ENCODE peak calls at places on chromosome 20, in seven cellular contexts. B is WTC11, F is A549, X is adrenal gland, L is lower lobe of right lung, Z is choroid plexus epithelial cell, W is IMR-90. E is an unnamed sample.

GRCh38 chr20:45781391-45781931 is 10.2 kb downstream of the WFDC3 start:
- DNase-seq in L (no peak), X (no peak), W (peak), Z (peak), B (no peak), F (peak), E (no peak)

GRCh38 chr20:45044084-45044573 is 56.8 kb downstream of the KCNS1 start:
- DNase-seq in B (no peak), Z (peak), L (no peak), F (peak), W (peak), X (peak), E (no peak)

GRCh38 chr20:40650707-40651106 is 38.3 kb downstream of the MAFB start:
- DNase-seq in B (no peak), Z (peak), W (no peak), X (no peak), F (no peak), L (no peak), E (no peak)

GRCh38 chr20:57525328-57526053 is 551 bp upstream of the CTCFL start:
- DNase-seq in B (no peak), Z (no peak), W (no peak), L (no peak), X (no peak), F (no peak), E (no peak)

GRCh38 chr20:11057624-11058023 is 383.8 kb upstream of the JAG1 start:
- DNase-seq in W (peak), F (peak), X (no peak), B (no peak), L (no peak), Z (peak), E (no peak)

GRCh38 chr20:46243707-46244628 is 64.3 kb downstream of the CDH22 start:
- DNase-seq in B (no peak), X (no peak), Z (peak), L (no peak), F (no peak), W (peak), E (no peak)

GRCh38 chr20:25485872-25486271 is 78.4 kb downstream of the GINS1 start:
- DNase-seq in Z (no peak), X (no peak), W (no peak), F (no peak), L (no peak), B (no peak), E (no peak)

GRCh38 chr20:41316602-41317535 is 662 bp downstream of the ZHX3 start:
- DNase-seq in F (peak), Z (peak), L (peak), B (peak), X (peak), W (peak), E (peak)

GRCh38 chr20:52684911-52685310 is 287.2 kb upstream of the TSHZ2 start:
- DNase-seq in L (no peak), X (no peak), Z (no peak), F (no peak), W (no peak), B (no peak), E (no peak)

GRCh38 chr20:62020935-62021701 is 44.6 kb downstream of the TAF4 start:
- DNase-seq in Z (peak), L (no peak), W (peak), B (no peak), F (no peak), X (no peak), E (peak)

GRCh38 chr20:46661659-46662058 is 10.4 kb upstream of the SLC13A3 start:
- DNase-seq in Z (no peak), W (no peak), F (no peak), B (no peak), L (no peak), X (no peak), E (no peak)

GRCh38 chr20:44616604-44616964 is 34.2 kb downstream of the PKIG start:
- DNase-seq in F (no peak), W (no peak), L (no peak), X (no peak), Z (no peak), B (peak), E (no peak)

GRCh38 chr20:43567477-43567876 is 8.7 kb downstream of the SGK2 start:
- DNase-seq in F (no peak), Z (no peak), X (no peak), L (no peak), W (no peak), B (no peak), E (no peak)

GRCh38 chr20:62732356-62732755 is 23.7 kb downstream of the NTSR1 start:
- DNase-seq in B (no peak), L (no peak), W (no peak), X (no peak), Z (no peak), F (no peak), E (no peak)

GRCh38 chr20:24097506-24098245 is 109.1 kb upstream of the GGTLC1 start:
- DNase-seq in L (no peak), F (no peak), W (no peak), X (no peak), Z (no peak), B (no peak), E (no peak)

GRCh38 chr20:47188540-47188939 is 168.0 kb downstream of the ZMYND8 start:
- DNase-seq in W (no peak), X (no peak), B (no peak), Z (no peak), L (no peak), F (no peak), E (no peak)

GRCh38 chr20:62792182-62792939 is 3.9 kb upstream of the MRGBP start:
- DNase-seq in L (no peak), F (no peak), Z (peak), W (peak), X (no peak), B (no peak), E (no peak)

GRCh38 chr20:44080646-44081267 is 106.2 kb downstream of the JPH2 start:
- DNase-seq in L (no peak), B (peak), X (peak), F (peak), Z (peak), W (peak), E (no peak)

GRCh38 chr20:62598761-62599194 is 43.5 kb upstream of the SLCO4A1 start:
- DNase-seq in L (no peak), F (peak), Z (no peak), B (no peak), X (no peak), W (no peak), E (peak)

GRCh38 chr20:22601361-22602141 is 17.2 kb upstream of the FOXA2 start:
- DNase-seq in L (no peak), F (peak), Z (no peak), X (no peak), B (no peak), W (no peak), E (no peak)

GRCh38 chr20:10647471-10647870 is 26.3 kb downstream of the JAG1 start:
- DNase-seq in B (peak), Z (peak), W (no peak), X (no peak), L (no peak), F (no peak), E (no peak)

GRCh38 chr20:41174782-41175181 is 37.4 kb downstream of the PLCG1 start:
- DNase-seq in X (peak), W (peak), L (no peak), F (no peak), B (peak), Z (peak), E (no peak)

GRCh38 chr20:41669708-41670263 is 51.6 kb upstream of the CHD6 start:
- DNase-seq in X (no peak), W (no peak), B (no peak), L (no peak), F (no peak), Z (no peak), E (no peak)

GRCh38 chr20:34390769-34391447 is 27.8 kb downstream of the ITCH start:
- DNase-seq in X (peak), Z (peak), W (peak), F (peak), L (peak), B (no peak), E (peak)

GRCh38 chr20:47777220-47777619 is 8.1 kb downstream of the SULF2 start:
- DNase-seq in Z (no peak), F (no peak), B (no peak), X (no peak), L (no peak), W (no peak), E (no peak)

GRCh38 chr20:40683221-40683893 is 5.7 kb downstream of the MAFB start:
- DNase-seq in Z (peak), L (peak), W (no peak), B (peak), F (no peak), X (peak), E (no peak)

GRCh38 chr20:56359212-56360132 is 698 bp downstream of the FAM210B start:
- DNase-seq in F (peak), Z (peak), B (peak), L (peak), X (peak), W (peak), E (peak)

GRCh38 chr20:45592574-45593189 is 13.6 kb upstream of the WFDC8 start:
- DNase-seq in F (peak), X (no peak), B (no peak), W (peak), Z (peak), L (no peak), E (peak)

GRCh38 chr20:62581308-62581707 is 61.0 kb upstream of the SLCO4A1 start:
- DNase-seq in L (no peak), X (no peak), B (no peak), W (no peak), F (no peak), Z (no peak), E (no peak)

GRCh38 chr20:31654534-31654933 is 16.8 kb downstream of the COX4I2 start:
- DNase-seq in F (no peak), W (no peak), X (no peak), Z (no peak), B (no peak), L (no peak), E (no peak)

GRCh38 chr20:63553933-63554290 is at the start of gene FNDC11:
- DNase-seq in W (no peak), L (peak), Z (no peak), F (no peak), X (no peak), B (peak), E (no peak)

GRCh38 chr20:45833030-45833882 is at the start of gene SNX21:
- DNase-seq in L (peak), X (peak), W (peak), B (peak), F (peak), Z (peak), E (peak)

GRCh38 chr20:10558635-10559187 is 115.1 kb downstream of the JAG1 start:
- DNase-seq in Z (peak), F (peak), W (peak), B (no peak), L (no peak), X (no peak), E (no peak)

GRCh38 chr20:52192296-52193007 is 873 bp upstream of the ZFP64 start:
- DNase-seq in F (peak), Z (no peak), L (peak), X (peak), B (no peak), W (no peak), E (no peak)

GRCh38 chr20:16528078-16528477 is 45.2 kb downstream of the KIF16B start:
- DNase-seq in L (no peak), W (peak), Z (peak), B (no peak), F (peak), X (peak), E (peak)

GRCh38 chr20:19349879-19350278 is 137.4 kb downstream of the SLC24A3 start:
- DNase-seq in L (no peak), W (no peak), Z (no peak), F (no peak), B (no peak), X (no peak), E (no peak)

GRCh38 chr20:44979090-44979621 is 12.8 kb downstream of the STK4 start:
- DNase-seq in B (no peak), W (peak), Z (peak), X (peak), L (no peak), F (no peak), E (no peak)

GRCh38 chr20:60819511-60819910 is 432.6 kb upstream of the CDH4 start:
- DNase-seq in B (no peak), W (no peak), X (no peak), Z (no peak), F (no peak), L (no peak), E (no peak)

GRCh38 chr20:59017493-59018231 is 1.6 kb upstream of the TUBB1 start:
- DNase-seq in X (no peak), W (no peak), L (no peak), B (no peak), Z (no peak), F (no peak), E (no peak)
- TF ChIP-seq CTCF in X (no peak), W (no peak), L (no peak), B (no peak), Z (no peak), F (no peak), E (no peak)

GRCh38 chr20:955111-955510 is 39.0 kb upstream of the ANGPT4 start:
- DNase-seq in X (no peak), B (no peak), W (no peak), L (no peak), F (no peak), Z (no peak), E (no peak)
- TF ChIP-seq CTCF in X (no peak), B (no peak), W (no peak), L (no peak), F (no peak), Z (no peak), E (no peak)

GRCh38 chr20:4190792-4191519 is 175.6 kb upstream of the RNF24 start:
- DNase-seq in B (no peak), X (no peak), F (peak), W (no peak), L (no peak), Z (no peak), E (no peak)

GRCh38 chr20:4192378-4193048 is 177.2 kb upstream of the RNF24 start:
- DNase-seq in X (no peak), L (no peak), F (peak), Z (peak), W (no peak), B (no peak), E (no peak)

GRCh38 chr20:4193053-4193452 is 177.7 kb upstream of the RNF24 start:
- DNase-seq in L (no peak), W (no peak), F (no peak), B (no peak), Z (no peak), X (no peak), E (no peak)

GRCh38 chr20:4195499-4195898 is 180.1 kb upstream of the RNF24 start:
- DNase-seq in B (peak), Z (peak), L (no peak), F (peak), X (no peak), W (peak), E (peak)
- TF ChIP-seq CTCF in B (peak), Z (peak), L (peak), F (peak), X (no peak), W (peak), E (no peak)

GRCh38 chr20:1588869-1589460 is 30.8 kb downstream of the SIRPB1 start:
- DNase-seq in X (no peak), B (no peak), F (no peak), W (no peak), Z (peak), L (no peak), E (no peak)
- TF ChIP-seq CTCF in X (no peak), B (no peak), F (no peak), W (no peak), Z (peak), L (no peak), E (no peak)

DNA sequence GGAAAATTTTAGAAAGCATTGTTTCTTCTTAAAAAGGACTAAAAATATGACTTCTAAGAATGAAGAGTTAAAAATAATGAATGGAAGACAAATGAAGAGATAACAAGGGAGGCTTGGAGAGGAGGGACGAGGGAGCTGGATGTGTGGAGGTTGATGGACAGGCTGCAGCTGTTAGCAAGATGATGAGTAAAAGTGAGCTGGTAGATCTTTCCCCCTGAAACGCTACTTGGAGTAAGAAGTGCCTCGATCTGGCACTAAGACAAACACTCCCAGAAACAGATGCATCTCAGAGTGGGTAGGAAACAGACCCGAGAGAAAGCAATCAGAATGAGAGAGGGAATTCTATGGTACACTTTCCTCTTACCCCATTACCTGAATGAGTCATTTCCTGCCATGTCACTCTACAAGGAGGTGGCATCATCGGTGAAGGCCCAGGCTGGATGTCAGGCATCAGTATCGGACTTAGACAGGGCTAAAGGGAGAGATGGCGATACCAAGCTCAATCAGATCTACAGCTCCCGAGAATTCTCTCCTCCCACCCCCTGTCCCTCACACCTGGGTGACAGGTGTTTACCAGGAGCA is 154.1 kb upstream of the BMP2 start:
- DNase-seq in W (no peak), Z (no peak), X (no peak), L (no peak), F (no peak), B (no peak), E (no peak)
- TF ChIP-seq CTCF in W (no peak), Z (no peak), X (no peak), L (no peak), F (no peak), B (no peak), E (no peak)

DNA sequence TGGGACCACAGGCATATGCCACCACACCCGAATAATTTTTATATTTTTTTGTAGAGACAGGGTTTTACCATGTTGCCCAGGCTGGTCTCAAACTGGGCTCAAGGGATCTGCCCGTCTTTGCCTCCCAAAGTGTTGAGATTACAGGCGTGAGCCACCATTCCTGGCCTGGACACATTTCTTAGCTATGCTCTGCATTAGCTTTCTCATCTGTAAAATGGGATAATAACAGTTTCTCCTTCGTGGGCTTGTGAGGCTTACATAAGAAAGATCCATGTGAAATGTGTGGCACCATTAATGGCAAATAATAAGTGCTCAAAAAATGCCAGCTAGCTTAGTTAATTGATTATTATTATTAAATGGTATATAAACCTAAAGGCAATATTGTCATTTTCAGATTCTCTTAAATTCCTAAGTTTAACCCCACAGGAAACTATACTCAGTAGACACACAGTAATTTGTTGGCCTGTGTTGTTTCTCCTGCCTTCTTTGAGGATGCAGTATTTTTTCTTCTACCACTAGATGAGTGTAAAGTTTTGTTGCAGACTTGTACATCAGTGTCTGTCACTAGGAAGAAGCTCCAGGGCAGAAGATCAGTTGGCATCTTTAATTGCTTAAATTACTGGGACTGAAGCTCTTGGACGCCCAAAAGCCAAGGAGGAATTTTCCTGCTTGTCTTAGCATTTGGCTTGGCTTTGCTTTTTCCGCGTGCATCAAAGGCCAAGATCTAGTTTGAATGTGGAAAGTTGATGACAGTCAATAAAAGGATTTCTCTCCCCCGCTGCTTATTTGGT is 162.3 kb upstream of the ZNF217 start:
- DNase-seq in B (no peak), W (no peak), Z (no peak), F (peak), X (no peak), L (no peak), E (no peak)
- TF ChIP-seq CTCF in B (no peak), W (no peak), Z (no peak), F (peak), X (no peak), L (no peak), E (no peak)

GRCh38 chr20:13384132-13384531 is 163.1 kb downstream of the ISM1 start:
- DNase-seq in F (no peak), B (no peak), Z (no peak), W (no peak), L (no peak), X (no peak), E (no peak)

GRCh38 chr20:13382786-13383185 is 161.7 kb downstream of the ISM1 start:
- DNase-seq in L (no peak), B (no peak), W (no peak), F (no peak), X (no peak), Z (no peak), E (no peak)
- TF ChIP-seq CTCF in L (no peak), B (no peak), W (no peak), F (no peak), X (no peak), Z (no peak), E (no peak)

E was measured in mucosa of descending colon.